ENCODE peak calls at places on chromosomes 5 and 9, in ten cellular contexts. One of them, this sample, is unnamed.
A peak's percentile ranks its signal among the peaks of the same experiment; 100 is the strongest.

GRCh38 chr9:68678430-68678829 is 26.6 kb upstream of the PIP5K1B start:
- DNase-seq in endodermal cell: peak; percentile 74
- DNase-seq in SW480: peak; percentile 53
- DNase-seq in activated T-helper 1 cell treated with Interleukin-2 at 50 U/mL for 16 hours: no peak
- DNase-seq in Calu3: peak; percentile 20
- DNase-seq in AG08395: no peak
- DNase-seq in stimulated activated CD4-positive, alpha-beta T cell treated with anti-CD3 and anti-CD28 coated beads, Interleukin-4, amount 100 ng/mL, for 4 hours: no peak
- DNase-seq in NT2/D1: no peak
- DNase-seq in germinal center: peak; percentile 66
- DNase-seq in GM04503: no peak
- DNase-seq in this sample: no peak

GRCh38 chr5:174618589-174618988 is 105.8 kb upstream of the MSX2 start:
- DNase-seq in endodermal cell: peak; percentile 77
- DNase-seq in SW480: no peak
- DNase-seq in activated T-helper 1 cell treated with Interleukin-2 at 50 U/mL for 16 hours: no peak
- DNase-seq in Calu3: no peak
- DNase-seq in AG08395: no peak
- DNase-seq in stimulated activated CD4-positive, alpha-beta T cell treated with anti-CD3 and anti-CD28 coated beads, Interleukin-4, amount 100 ng/mL, for 4 hours: no peak
- DNase-seq in NT2/D1: no peak
- DNase-seq in germinal center: no peak
- DNase-seq in GM04503: no peak
- DNase-seq in this sample: no peak

GRCh38 chr5:96342581-96342980 is 90.5 kb downstream of the PCSK1 start:
- DNase-seq in endodermal cell: no peak
- DNase-seq in SW480: no peak
- DNase-seq in activated T-helper 1 cell treated with Interleukin-2 at 50 U/mL for 16 hours: no peak
- DNase-seq in Calu3: no peak
- DNase-seq in AG08395: no peak
- DNase-seq in stimulated activated CD4-positive, alpha-beta T cell treated with anti-CD3 and anti-CD28 coated beads, Interleukin-4, amount 100 ng/mL, for 4 hours: no peak
- DNase-seq in NT2/D1: no peak
- DNase-seq in germinal center: no peak
- DNase-seq in GM04503: no peak
- DNase-seq in this sample: no peak

GRCh38 chr5:39309534-39309933 is 54.8 kb downstream of the C9 start:
- DNase-seq in endodermal cell: no peak
- DNase-seq in SW480: no peak
- DNase-seq in activated T-helper 1 cell treated with Interleukin-2 at 50 U/mL for 16 hours: no peak
- DNase-seq in Calu3: no peak
- DNase-seq in AG08395: no peak
- DNase-seq in stimulated activated CD4-positive, alpha-beta T cell treated with anti-CD3 and anti-CD28 coated beads, Interleukin-4, amount 100 ng/mL, for 4 hours: no peak
- DNase-seq in NT2/D1: no peak
- DNase-seq in germinal center: no peak
- DNase-seq in GM04503: no peak
- DNase-seq in this sample: no peak

GRCh38 chr5:75262278-75262677 is 25.6 kb upstream of the ANKRD31 start:
- DNase-seq in endodermal cell: no peak
- DNase-seq in SW480: no peak
- DNase-seq in activated T-helper 1 cell treated with Interleukin-2 at 50 U/mL for 16 hours: no peak
- DNase-seq in Calu3: no peak
- DNase-seq in AG08395: no peak
- DNase-seq in stimulated activated CD4-positive, alpha-beta T cell treated with anti-CD3 and anti-CD28 coated beads, Interleukin-4, amount 100 ng/mL, for 4 hours: no peak
- DNase-seq in NT2/D1: no peak
- DNase-seq in germinal center: no peak
- DNase-seq in GM04503: no peak
- DNase-seq in this sample: no peak

GRCh38 chr5:179243333-179243732 is 101.9 kb downstream of the ADAMTS2 start:
- DNase-seq in endodermal cell: peak; percentile 31
- DNase-seq in SW480: no peak
- DNase-seq in activated T-helper 1 cell treated with Interleukin-2 at 50 U/mL for 16 hours: no peak
- DNase-seq in Calu3: no peak
- DNase-seq in AG08395: peak; percentile 74
- DNase-seq in stimulated activated CD4-positive, alpha-beta T cell treated with anti-CD3 and anti-CD28 coated beads, Interleukin-4, amount 100 ng/mL, for 4 hours: no peak
- DNase-seq in NT2/D1: no peak
- DNase-seq in germinal center: no peak
- DNase-seq in GM04503: no peak
- DNase-seq in this sample: no peak

GRCh38 chr5:60023255-60023654 is 129.7 kb upstream of the PDE4D start:
- DNase-seq in endodermal cell: no peak
- DNase-seq in SW480: no peak
- DNase-seq in activated T-helper 1 cell treated with Interleukin-2 at 50 U/mL for 16 hours: no peak
- DNase-seq in Calu3: no peak
- DNase-seq in AG08395: no peak
- DNase-seq in stimulated activated CD4-positive, alpha-beta T cell treated with anti-CD3 and anti-CD28 coated beads, Interleukin-4, amount 100 ng/mL, for 4 hours: no peak
- DNase-seq in NT2/D1: no peak
- DNase-seq in germinal center: no peak
- DNase-seq in GM04503: no peak
- DNase-seq in this sample: no peak

GRCh38 chr5:95583992-95584391 is 29.1 kb downstream of the ARSK start:
- DNase-seq in endodermal cell: no peak
- DNase-seq in SW480: no peak
- DNase-seq in activated T-helper 1 cell treated with Interleukin-2 at 50 U/mL for 16 hours: no peak
- DNase-seq in Calu3: no peak
- DNase-seq in AG08395: no peak
- DNase-seq in stimulated activated CD4-positive, alpha-beta T cell treated with anti-CD3 and anti-CD28 coated beads, Interleukin-4, amount 100 ng/mL, for 4 hours: no peak
- DNase-seq in NT2/D1: no peak
- DNase-seq in germinal center: no peak
- DNase-seq in GM04503: no peak
- DNase-seq in this sample: no peak

GRCh38 chr9:24245988-24246387 is 299.7 kb downstream of the IZUMO3 start:
- DNase-seq in endodermal cell: no peak
- DNase-seq in SW480: peak; percentile 5
- DNase-seq in activated T-helper 1 cell treated with Interleukin-2 at 50 U/mL for 16 hours: no peak
- DNase-seq in Calu3: no peak
- DNase-seq in AG08395: peak; percentile 3
- DNase-seq in stimulated activated CD4-positive, alpha-beta T cell treated with anti-CD3 and anti-CD28 coated beads, Interleukin-4, amount 100 ng/mL, for 4 hours: no peak
- DNase-seq in NT2/D1: peak; percentile 47
- DNase-seq in germinal center: no peak
- DNase-seq in GM04503: no peak
- DNase-seq in this sample: no peak

GRCh38 chr5:31361234-31361633 is 167.7 kb downstream of the CDH6 start:
- DNase-seq in endodermal cell: no peak
- DNase-seq in SW480: no peak
- DNase-seq in activated T-helper 1 cell treated with Interleukin-2 at 50 U/mL for 16 hours: no peak
- DNase-seq in Calu3: no peak
- DNase-seq in AG08395: peak; percentile 64
- DNase-seq in stimulated activated CD4-positive, alpha-beta T cell treated with anti-CD3 and anti-CD28 coated beads, Interleukin-4, amount 100 ng/mL, for 4 hours: no peak
- DNase-seq in NT2/D1: no peak
- DNase-seq in germinal center: no peak
- DNase-seq in GM04503: peak; percentile 84
- DNase-seq in this sample: no peak

GRCh38 chr9:129320575-129321311 is 142.7 kb upstream of the IER5L start:
- DNase-seq in endodermal cell: peak; percentile 79
- DNase-seq in SW480: peak; percentile 62
- DNase-seq in activated T-helper 1 cell treated with Interleukin-2 at 50 U/mL for 16 hours: peak; percentile 12
- DNase-seq in Calu3: no peak
- DNase-seq in AG08395: peak; percentile 85
- DNase-seq in stimulated activated CD4-positive, alpha-beta T cell treated with anti-CD3 and anti-CD28 coated beads, Interleukin-4, amount 100 ng/mL, for 4 hours: peak; percentile 27
- DNase-seq in NT2/D1: no peak
- DNase-seq in germinal center: peak; percentile 31
- DNase-seq in GM04503: peak; percentile 71
- DNase-seq in this sample: peak; percentile 54

GRCh38 chr5:55993013-55993412 is 1.8 kb downstream of the IL6ST start:
- DNase-seq in endodermal cell: peak; percentile 58
- DNase-seq in SW480: no peak
- DNase-seq in activated T-helper 1 cell treated with Interleukin-2 at 50 U/mL for 16 hours: no peak
- DNase-seq in Calu3: no peak
- DNase-seq in AG08395: peak; percentile 10
- DNase-seq in stimulated activated CD4-positive, alpha-beta T cell treated with anti-CD3 and anti-CD28 coated beads, Interleukin-4, amount 100 ng/mL, for 4 hours: no peak
- DNase-seq in NT2/D1: no peak
- DNase-seq in germinal center: no peak
- DNase-seq in GM04503: no peak
- DNase-seq in this sample: no peak

GRCh38 chr9:106727969-106728368 is 135.0 kb upstream of the ZNF462 start:
- DNase-seq in endodermal cell: no peak
- DNase-seq in SW480: no peak
- DNase-seq in activated T-helper 1 cell treated with Interleukin-2 at 50 U/mL for 16 hours: no peak
- DNase-seq in Calu3: no peak
- DNase-seq in AG08395: no peak
- DNase-seq in stimulated activated CD4-positive, alpha-beta T cell treated with anti-CD3 and anti-CD28 coated beads, Interleukin-4, amount 100 ng/mL, for 4 hours: no peak
- DNase-seq in NT2/D1: no peak
- DNase-seq in germinal center: no peak
- DNase-seq in GM04503: no peak
- DNase-seq in this sample: no peak

GRCh38 chr9:128355451-128355850 is 15.1 kb downstream of the SLC27A4 start:
- DNase-seq in endodermal cell: no peak
- DNase-seq in SW480: no peak
- DNase-seq in activated T-helper 1 cell treated with Interleukin-2 at 50 U/mL for 16 hours: no peak
- DNase-seq in Calu3: no peak
- DNase-seq in AG08395: no peak
- DNase-seq in stimulated activated CD4-positive, alpha-beta T cell treated with anti-CD3 and anti-CD28 coated beads, Interleukin-4, amount 100 ng/mL, for 4 hours: no peak
- DNase-seq in NT2/D1: no peak
- DNase-seq in germinal center: no peak
- DNase-seq in GM04503: no peak
- DNase-seq in this sample: no peak

GRCh38 chr5:134566741-134567221 is 41.3 kb downstream of the JADE2 start:
- DNase-seq in endodermal cell: no peak
- DNase-seq in SW480: no peak
- DNase-seq in activated T-helper 1 cell treated with Interleukin-2 at 50 U/mL for 16 hours: no peak
- DNase-seq in Calu3: no peak
- DNase-seq in AG08395: no peak
- DNase-seq in stimulated activated CD4-positive, alpha-beta T cell treated with anti-CD3 and anti-CD28 coated beads, Interleukin-4, amount 100 ng/mL, for 4 hours: no peak
- DNase-seq in NT2/D1: no peak
- DNase-seq in germinal center: no peak
- DNase-seq in GM04503: no peak
- DNase-seq in this sample: no peak

GRCh38 chr9:14251146-14252071 is 62.5 kb downstream of the NFIB start:
- DNase-seq in endodermal cell: peak; percentile 63
- DNase-seq in SW480: peak; percentile 23
- DNase-seq in activated T-helper 1 cell treated with Interleukin-2 at 50 U/mL for 16 hours: no peak
- DNase-seq in Calu3: peak; percentile 76
- DNase-seq in AG08395: peak; percentile 41
- DNase-seq in stimulated activated CD4-positive, alpha-beta T cell treated with anti-CD3 and anti-CD28 coated beads, Interleukin-4, amount 100 ng/mL, for 4 hours: no peak
- DNase-seq in NT2/D1: no peak
- DNase-seq in germinal center: no peak
- DNase-seq in GM04503: peak; percentile 22
- DNase-seq in this sample: no peak

GRCh38 chr5:142182840-142183239 is 74.3 kb downstream of the NDFIP1 start:
- DNase-seq in endodermal cell: no peak
- DNase-seq in SW480: no peak
- DNase-seq in activated T-helper 1 cell treated with Interleukin-2 at 50 U/mL for 16 hours: no peak
- DNase-seq in Calu3: no peak
- DNase-seq in AG08395: no peak
- DNase-seq in stimulated activated CD4-positive, alpha-beta T cell treated with anti-CD3 and anti-CD28 coated beads, Interleukin-4, amount 100 ng/mL, for 4 hours: no peak
- DNase-seq in NT2/D1: no peak
- DNase-seq in germinal center: no peak
- DNase-seq in GM04503: no peak
- DNase-seq in this sample: no peak

GRCh38 chr5:155631116-155631515 is 617.6 kb downstream of the KIF4B start:
- DNase-seq in endodermal cell: no peak
- DNase-seq in SW480: peak; percentile 10
- DNase-seq in activated T-helper 1 cell treated with Interleukin-2 at 50 U/mL for 16 hours: no peak
- DNase-seq in Calu3: no peak
- DNase-seq in AG08395: peak; percentile 56
- DNase-seq in stimulated activated CD4-positive, alpha-beta T cell treated with anti-CD3 and anti-CD28 coated beads, Interleukin-4, amount 100 ng/mL, for 4 hours: no peak
- DNase-seq in NT2/D1: no peak
- DNase-seq in germinal center: no peak
- DNase-seq in GM04503: peak; percentile 3
- DNase-seq in this sample: no peak

GRCh38 chr5:115209279-115209678 is 39.6 kb upstream of the TRIM36 start:
- DNase-seq in endodermal cell: no peak
- DNase-seq in SW480: no peak
- DNase-seq in activated T-helper 1 cell treated with Interleukin-2 at 50 U/mL for 16 hours: no peak
- DNase-seq in Calu3: no peak
- DNase-seq in AG08395: no peak
- DNase-seq in stimulated activated CD4-positive, alpha-beta T cell treated with anti-CD3 and anti-CD28 coated beads, Interleukin-4, amount 100 ng/mL, for 4 hours: peak; percentile 5
- DNase-seq in NT2/D1: no peak
- DNase-seq in germinal center: peak; percentile 80
- DNase-seq in GM04503: no peak
- DNase-seq in this sample: peak; percentile 42

GRCh38 chr9:35604578-35605335 is at the start of gene TESK1:
- DNase-seq in endodermal cell: peak; percentile 95
- DNase-seq in SW480: peak; percentile 83
- DNase-seq in activated T-helper 1 cell treated with Interleukin-2 at 50 U/mL for 16 hours: peak; percentile 74
- DNase-seq in Calu3: peak; percentile 84
- DNase-seq in AG08395: peak; percentile 80
- DNase-seq in stimulated activated CD4-positive, alpha-beta T cell treated with anti-CD3 and anti-CD28 coated beads, Interleukin-4, amount 100 ng/mL, for 4 hours: peak; percentile 86
- DNase-seq in NT2/D1: peak; percentile 67
- DNase-seq in germinal center: peak; percentile 92
- DNase-seq in GM04503: no peak
- DNase-seq in this sample: peak; percentile 91

GRCh38 chr9:105663914-105664313 is 1.7 kb downstream of the TAL2 start:
- DNase-seq in endodermal cell: no peak
- DNase-seq in SW480: no peak
- DNase-seq in activated T-helper 1 cell treated with Interleukin-2 at 50 U/mL for 16 hours: no peak
- DNase-seq in Calu3: no peak
- DNase-seq in AG08395: no peak
- DNase-seq in stimulated activated CD4-positive, alpha-beta T cell treated with anti-CD3 and anti-CD28 coated beads, Interleukin-4, amount 100 ng/mL, for 4 hours: no peak
- DNase-seq in NT2/D1: no peak
- DNase-seq in germinal center: no peak
- DNase-seq in GM04503: no peak
- DNase-seq in this sample: no peak

GRCh38 chr9:4583001-4583400 is 79.1 kb upstream of the PLPP6 start:
- DNase-seq in endodermal cell: no peak
- DNase-seq in SW480: no peak
- DNase-seq in activated T-helper 1 cell treated with Interleukin-2 at 50 U/mL for 16 hours: no peak
- DNase-seq in Calu3: no peak
- DNase-seq in AG08395: no peak
- DNase-seq in stimulated activated CD4-positive, alpha-beta T cell treated with anti-CD3 and anti-CD28 coated beads, Interleukin-4, amount 100 ng/mL, for 4 hours: no peak
- DNase-seq in NT2/D1: no peak
- DNase-seq in germinal center: no peak
- DNase-seq in GM04503: no peak
- DNase-seq in this sample: no peak

GRCh38 chr5:110150199-110150598 is 460.5 kb downstream of the MAN2A1 start:
- DNase-seq in endodermal cell: no peak
- DNase-seq in SW480: no peak
- DNase-seq in activated T-helper 1 cell treated with Interleukin-2 at 50 U/mL for 16 hours: no peak
- DNase-seq in Calu3: no peak
- DNase-seq in AG08395: no peak
- DNase-seq in stimulated activated CD4-positive, alpha-beta T cell treated with anti-CD3 and anti-CD28 coated beads, Interleukin-4, amount 100 ng/mL, for 4 hours: no peak
- DNase-seq in NT2/D1: no peak
- DNase-seq in germinal center: no peak
- DNase-seq in GM04503: no peak
- DNase-seq in this sample: no peak

GRCh38 chr5:178205749-178206047 is 1.4 kb downstream of the HNRNPAB start:
- DNase-seq in endodermal cell: no peak
- DNase-seq in SW480: no peak
- DNase-seq in activated T-helper 1 cell treated with Interleukin-2 at 50 U/mL for 16 hours: no peak
- DNase-seq in Calu3: no peak
- DNase-seq in AG08395: no peak
- DNase-seq in stimulated activated CD4-positive, alpha-beta T cell treated with anti-CD3 and anti-CD28 coated beads, Interleukin-4, amount 100 ng/mL, for 4 hours: no peak
- DNase-seq in NT2/D1: no peak
- DNase-seq in germinal center: no peak
- DNase-seq in GM04503: no peak
- DNase-seq in this sample: no peak

GRCh38 chr9:87494970-87495471 is 2.6 kb upstream of the DAPK1 start:
- DNase-seq in endodermal cell: no peak
- DNase-seq in SW480: peak; percentile 16
- DNase-seq in activated T-helper 1 cell treated with Interleukin-2 at 50 U/mL for 16 hours: no peak
- DNase-seq in Calu3: no peak
- DNase-seq in AG08395: no peak
- DNase-seq in stimulated activated CD4-positive, alpha-beta T cell treated with anti-CD3 and anti-CD28 coated beads, Interleukin-4, amount 100 ng/mL, for 4 hours: no peak
- DNase-seq in NT2/D1: no peak
- DNase-seq in germinal center: no peak
- DNase-seq in GM04503: no peak
- DNase-seq in this sample: no peak

GRCh38 chr9:34590376-34591090 is 1.0 kb upstream of the CNTFR start:
- DNase-seq in endodermal cell: peak; percentile 80
- DNase-seq in SW480: peak; percentile 21
- DNase-seq in activated T-helper 1 cell treated with Interleukin-2 at 50 U/mL for 16 hours: no peak
- DNase-seq in Calu3: peak; percentile 9
- DNase-seq in AG08395: no peak
- DNase-seq in stimulated activated CD4-positive, alpha-beta T cell treated with anti-CD3 and anti-CD28 coated beads, Interleukin-4, amount 100 ng/mL, for 4 hours: no peak
- DNase-seq in NT2/D1: no peak
- DNase-seq in germinal center: peak; percentile 17
- DNase-seq in GM04503: no peak
- DNase-seq in this sample: no peak

GRCh38 chr5:7320641-7321170 is 75.2 kb upstream of the ADCY2 start:
- DNase-seq in endodermal cell: no peak
- DNase-seq in SW480: no peak
- DNase-seq in activated T-helper 1 cell treated with Interleukin-2 at 50 U/mL for 16 hours: no peak
- DNase-seq in Calu3: no peak
- DNase-seq in AG08395: no peak
- DNase-seq in stimulated activated CD4-positive, alpha-beta T cell treated with anti-CD3 and anti-CD28 coated beads, Interleukin-4, amount 100 ng/mL, for 4 hours: no peak
- DNase-seq in NT2/D1: no peak
- DNase-seq in germinal center: no peak
- DNase-seq in GM04503: no peak
- DNase-seq in this sample: no peak

GRCh38 chr9:98600631-98601030 is 108.1 kb downstream of the GABBR2 start:
- DNase-seq in endodermal cell: no peak
- DNase-seq in SW480: no peak
- DNase-seq in activated T-helper 1 cell treated with Interleukin-2 at 50 U/mL for 16 hours: no peak
- DNase-seq in Calu3: no peak
- DNase-seq in AG08395: no peak
- DNase-seq in stimulated activated CD4-positive, alpha-beta T cell treated with anti-CD3 and anti-CD28 coated beads, Interleukin-4, amount 100 ng/mL, for 4 hours: no peak
- DNase-seq in NT2/D1: no peak
- DNase-seq in germinal center: no peak
- DNase-seq in GM04503: no peak
- DNase-seq in this sample: no peak